ENCODE peak calls at places on chromosome 2, in eight cellular contexts. Z is nephron progenitor cell, M is tibial artery, S is Daoy, D is activated T-helper 1 cell treated with Interleukin-2 at 50 U/mL for 16 hours, A is choroid plexus epithelial cell, X is EH, C is NCI-H446 treated with DMSO at 0.1 percent for 48 hours. B is an unnamed sample.

GRCh38 chr2:238160206-238161129 is 1.7 kb downstream of the ERFE start:
- DNase-seq in D (no peak), C (no peak), S (no peak), A (no peak), Z (peak; percentile 61), X (peak; percentile 18), M (peak; percentile 55), B (peak; percentile 83)

GRCh38 chr2:149915151-149915550 is 327.6 kb upstream of the MMADHC start:
- DNase-seq in M (no peak), C (no peak), X (no peak), Z (no peak), S (no peak), A (no peak), D (no peak), B (no peak)

GRCh38 chr2:210961249-210961648 is 404.9 kb downstream of the CPS1 start:
- DNase-seq in Z (no peak), D (no peak), S (peak; percentile 15), M (no peak), C (no peak), A (peak; percentile 26), X (no peak), B (no peak)

GRCh38 chr2:241852116-241852980 is 6.3 kb downstream of the PDCD1 start:
- DNase-seq in C (no peak), M (no peak), S (no peak), D (no peak), X (no peak), Z (no peak), A (no peak), B (no peak)

GRCh38 chr2:96835830-96836229 is 8.0 kb downstream of the ANKRD23 start:
- DNase-seq in S (no peak), D (no peak), M (no peak), X (no peak), A (no peak), C (no peak), Z (no peak), B (no peak)

GRCh38 chr2:217552081-217552480 is 450.7 kb downstream of the TNS1 start:
- DNase-seq in M (no peak), D (no peak), C (no peak), Z (no peak), S (no peak), A (no peak), X (peak; percentile 11), B (no peak)

GRCh38 chr2:210188190-210188589 is 17.0 kb upstream of the KANSL1L start:
- DNase-seq in X (no peak), A (no peak), M (no peak), Z (no peak), D (no peak), C (no peak), S (no peak), B (peak; percentile 20)

GRCh38 chr2:85907671-85908157 is 18.9 kb upstream of the ST3GAL5 start:
- DNase-seq in S (peak; percentile 75), A (peak; percentile 56), C (no peak), X (peak; percentile 53), Z (no peak), D (no peak), M (no peak), B (no peak)

GRCh38 chr2:62467475-62468321 is 38.3 kb downstream of the TMEM17 start:
- DNase-seq in A (peak; percentile 84), S (peak; percentile 53), C (no peak), Z (no peak), M (no peak), X (no peak), D (no peak), B (no peak)

GRCh38 chr2:11068856-11069526 is 86.3 kb upstream of the SLC66A3 start:
- DNase-seq in D (no peak), Z (no peak), C (no peak), M (peak; percentile 21), S (no peak), A (no peak), X (no peak), B (no peak)

GRCh38 chr2:27992787-27993747 is 102.5 kb downstream of the BABAM2 start:
- DNase-seq in X (peak; percentile 86), S (peak; percentile 55), D (no peak), A (peak; percentile 64), M (no peak), C (no peak), Z (no peak), B (no peak)

GRCh38 chr2:1993711-1994682 is 249.7 kb upstream of the PXDN start:
- DNase-seq in S (peak; percentile 93), D (no peak), A (peak; percentile 99), M (no peak), C (no peak), X (peak; percentile 90), Z (no peak), B (no peak)

GRCh38 chr2:230987137-230988020 is 8.5 kb upstream of the SPATA3 start:
- DNase-seq in S (peak; percentile 83), M (peak; percentile 84), A (peak; percentile 71), D (peak; percentile 68), C (no peak), Z (peak; percentile 94), X (peak; percentile 70), B (peak; percentile 67)

GRCh38 chr2:152558174-152559091 is 158.8 kb downstream of the PRPF40A start:
- DNase-seq in X (peak; percentile 94), C (peak; percentile 90), M (no peak), Z (no peak), D (no peak), S (peak; percentile 79), A (peak; percentile 91), B (no peak)

GRCh38 chr2:14427982-14428567 is 204.4 kb upstream of the LRATD1 start:
- DNase-seq in A (peak; percentile 41), Z (no peak), C (no peak), D (no peak), S (no peak), M (no peak), X (peak; percentile 33), B (no peak)

GRCh38 chr2:156464106-156464505 is 27.9 kb downstream of the GPD2 start:
- DNase-seq in X (peak; percentile 38), D (no peak), M (no peak), C (no peak), A (no peak), S (no peak), Z (no peak), B (no peak)

GRCh38 chr2:104857262-104858221 is 3.6 kb downstream of the POU3F3 start:
- DNase-seq in D (no peak), C (no peak), M (no peak), Z (peak; percentile 45), A (no peak), X (no peak), S (peak; percentile 25), B (no peak)

GRCh38 chr2:28271914-28272240 is 120.8 kb upstream of the FOSL2 start:
- DNase-seq in D (no peak), X (peak; percentile 68), S (no peak), M (no peak), Z (no peak), A (no peak), C (no peak), B (no peak)

GRCh38 chr2:132479140-132479539 is 62.5 kb downstream of the GPR39 start:
- DNase-seq in Z (no peak), A (no peak), S (peak; percentile 10), M (no peak), C (no peak), D (no peak), X (no peak), B (no peak)

GRCh38 chr2:197168705-197169104 is 141.9 kb downstream of the ANKRD44 start:
- DNase-seq in S (peak; percentile 70), C (no peak), A (peak; percentile 91), M (no peak), D (peak; percentile 25), X (peak; percentile 61), Z (peak; percentile 71), B (peak; percentile 67)

GRCh38 chr2:134852518-134852917 is 14.1 kb downstream of the ACMSD start:
- DNase-seq in M (no peak), Z (no peak), S (no peak), A (no peak), X (peak; percentile 10), C (no peak), D (no peak), B (peak; percentile 7)

GRCh38 chr2:112846056-112846455 is 9.5 kb upstream of the IL1B start:
- DNase-seq in A (no peak), S (no peak), D (no peak), X (peak; percentile 5), M (no peak), C (no peak), Z (no peak), B (no peak)

GRCh38 chr2:222268311-222268980 is 30.4 kb downstream of the PAX3 start:
- DNase-seq in M (no peak), X (peak; percentile 26), C (no peak), S (no peak), D (no peak), A (no peak), Z (no peak), B (no peak)

GRCh38 chr2:237306787-237307170 is 107.2 kb downstream of the COL6A3 start:
- DNase-seq in M (no peak), D (no peak), X (peak; percentile 56), Z (no peak), C (no peak), S (no peak), A (no peak), B (no peak)

B was measured in SK-N-DZ.